ENCODE peak calls at places on chromosomes 16 and 17, in ten cellular contexts. U is adrenal gland; W is Caki2; Z is stomach; S is cardiac muscle cell; O is RCC 7860; B is neural crest cell; D is foreskin fibroblast; R is CD8-positive, alpha-beta T cell; Y is Calu3. T is an unnamed sample.

GRCh38 chr16:7324306-7324705 is 8.3 kb upstream of the RBFOX1 start:
- DNase-seq in U (no peak), W (peak; percentile 17), Z (no peak), S (no peak), O (no peak), B (no peak), D (no peak), R (no peak), Y (no peak), T (no peak)

GRCh38 chr17:13562271-13562800 is 39.4 kb downstream of the HS3ST3A1 start:
- DNase-seq in U (peak; percentile 60), W (peak; percentile 89), Z (no peak), S (no peak), O (peak; percentile 96), B (no peak), D (peak; percentile 93), R (no peak), Y (no peak), T (no peak)

GRCh38 chr16:9311303-9311954 is 220.0 kb downstream of the HAPSTR1 start:
- DNase-seq in U (no peak), W (no peak), Z (no peak), S (peak; percentile 41), O (no peak), B (no peak), D (no peak), R (no peak), Y (peak; percentile 54), T (peak; percentile 17)

GRCh38 chr17:17849147-17849820 is 12.5 kb upstream of the SREBF1 start:
- DNase-seq in U (no peak), W (no peak), Z (peak; percentile 62), S (no peak), O (peak; percentile 62), B (no peak), D (peak; percentile 68), R (peak; percentile 77), Y (no peak), T (no peak)

GRCh38 chr17:6096201-6097004 is 26.2 kb downstream of the WSCD1 start:
- DNase-seq in U (no peak), W (no peak), Z (no peak), S (no peak), O (no peak), B (no peak), D (no peak), R (no peak), Y (no peak), T (no peak)

GRCh38 chr16:2968368-2968737 is 795 bp upstream of the PAQR4 start:
- DNase-seq in U (no peak), W (peak; percentile 77), Z (no peak), S (no peak), O (no peak), B (no peak), D (no peak), R (no peak), Y (no peak), T (no peak)

GRCh38 chr16:27383511-27384243 is 18.3 kb upstream of the IL21R start:
- DNase-seq in U (no peak), W (no peak), Z (no peak), S (no peak), O (no peak), B (no peak), D (no peak), R (no peak), Y (no peak), T (no peak)

GRCh38 chr17:18987862-18988545 is 16.6 kb downstream of the FAM83G start:
- DNase-seq in U (no peak), W (no peak), Z (peak; percentile 86), S (no peak), O (no peak), B (no peak), D (no peak), R (no peak), Y (no peak), T (no peak)

GRCh38 chr16:55941552-55941951 is 66.4 kb upstream of the CES5A start:
- DNase-seq in U (no peak), W (no peak), Z (no peak), S (no peak), O (no peak), B (no peak), D (no peak), R (no peak), Y (no peak), T (no peak)

GRCh38 chr17:9615486-9615885 is 29.8 kb upstream of the USP43 start:
- DNase-seq in U (no peak), W (no peak), Z (no peak), S (no peak), O (no peak), B (no peak), D (no peak), R (no peak), Y (no peak), T (no peak)

GRCh38 chr16:76653390-76654026 is 376.3 kb downstream of the CNTNAP4 start:
- DNase-seq in U (no peak), W (peak; percentile 51), Z (no peak), S (peak; percentile 73), O (peak; percentile 27), B (peak; percentile 15), D (no peak), R (no peak), Y (peak; percentile 44), T (no peak)

GRCh38 chr16:54424043-54424451 is 137.5 kb upstream of the IRX3 start:
- DNase-seq in U (no peak), W (no peak), Z (no peak), S (no peak), O (peak; percentile 59), B (no peak), D (no peak), R (no peak), Y (no peak), T (no peak)

GRCh38 chr17:78127240-78127887 is 1.2 kb downstream of the TMC6 start:
- DNase-seq in U (no peak), W (no peak), Z (peak; percentile 57), S (peak; percentile 78), O (no peak), B (peak; percentile 68), D (no peak), R (peak; percentile 64), Y (peak; percentile 61), T (no peak)

GRCh38 chr16:87464691-87465300 is 28.0 kb downstream of the ZCCHC14 start:
- DNase-seq in U (peak; percentile 81), W (peak; percentile 75), Z (peak; percentile 67), S (peak; percentile 49), O (peak; percentile 86), B (no peak), D (peak; percentile 93), R (no peak), Y (peak; percentile 14), T (no peak)

GRCh38 chr16:14193316-14193871 is 122.3 kb downstream of the MRTFB start:
- DNase-seq in U (no peak), W (no peak), Z (peak; percentile 34), S (no peak), O (no peak), B (no peak), D (no peak), R (no peak), Y (no peak), T (no peak)

GRCh38 chr17:42680331-42680808 is 1.3 kb downstream of the CCR10 start:
- DNase-seq in U (no peak), W (no peak), Z (no peak), S (no peak), O (peak; percentile 18), B (no peak), D (no peak), R (no peak), Y (no peak), T (no peak)

GRCh38 chr17:44279586-44280344 is 11.8 kb upstream of the SLC4A1 start:
- DNase-seq in U (peak; percentile 86), W (peak; percentile 56), Z (peak; percentile 64), S (peak; percentile 35), O (peak; percentile 89), B (peak; percentile 11), D (peak; percentile 87), R (peak; percentile 11), Y (peak; percentile 78), T (peak; percentile 48)

GRCh38 chr16:85781685-85782370 is 17.5 kb downstream of the EMC8 start:
- DNase-seq in U (peak; percentile 35), W (no peak), Z (peak; percentile 85), S (no peak), O (no peak), B (no peak), D (peak; percentile 68), R (no peak), Y (no peak), T (no peak)

GRCh38 chr16:87800497-87800896 is 34.7 kb upstream of the KLHDC4 start:
- DNase-seq in U (no peak), W (no peak), Z (no peak), S (no peak), O (no peak), B (no peak), D (no peak), R (no peak), Y (no peak), T (no peak)

GRCh38 chr17:82985973-82986372 is 93.4 kb upstream of the METRNL start:
- DNase-seq in U (no peak), W (no peak), Z (peak; percentile 38), S (peak; percentile 60), O (no peak), B (peak; percentile 24), D (peak; percentile 15), R (peak; percentile 56), Y (no peak), T (no peak)

GRCh38 chr17:79461041-79461440 is 149.8 kb downstream of the RBFOX3 start:
- DNase-seq in U (no peak), W (no peak), Z (no peak), S (no peak), O (no peak), B (no peak), D (peak; percentile 7), R (no peak), Y (no peak), T (no peak)

GRCh38 chr16:88697831-88698693 is 8.1 kb downstream of the RNF166 start:
- DNase-seq in U (no peak), W (no peak), Z (no peak), S (peak; percentile 13), O (no peak), B (no peak), D (no peak), R (no peak), Y (peak; percentile 35), T (no peak)